ENCODE peak calls at places on chromosomes 6 and 20, in eight cellular contexts. A is neural progenitor cell, Q is foreskin fibroblast, I is right lobe of liver, L is A549, T is IMR-90, G is lung, C is cardiac fibroblast. U is an unnamed sample.
A peak's percentile ranks its signal among the peaks of the same experiment; 100 is the strongest.

GRCh38 chr20:17562804-17563305 is 7.0 kb upstream of the DSTN start:
- DNase-seq in A (no peak), I (no peak), L (peak; percentile 83), Q (peak; percentile 78), T (peak; percentile 62), G (peak; percentile 53), C (peak; percentile 81), U (no peak)

GRCh38 chr20:6566821-6567220 is 200.7 kb upstream of the BMP2 start:
- DNase-seq in Q (peak; percentile 91), A (no peak), L (no peak), C (peak; percentile 98), G (no peak), T (peak; percentile 96), I (no peak), U (no peak)

GRCh38 chr6:28295326-28295725 is 14.0 kb downstream of the PGBD1 start:
- DNase-seq in G (no peak), T (no peak), A (no peak), I (no peak), L (no peak), Q (no peak), C (no peak), U (no peak)

GRCh38 chr20:1535420-1536175 is 21.9 kb downstream of the SIRPD start:
- DNase-seq in A (no peak), L (no peak), I (no peak), T (no peak), G (no peak), Q (no peak), C (no peak), U (peak; percentile 99)

GRCh38 chr20:37687478-37687805 is 6.4 kb upstream of the CTNNBL1 start:
- DNase-seq in Q (no peak), I (no peak), G (no peak), C (no peak), A (no peak), T (no peak), L (no peak), U (no peak)

GRCh38 chr6:74166849-74167248 is 470.8 kb downstream of the CD109 start:
- DNase-seq in I (no peak), L (no peak), T (peak; percentile 73), G (no peak), Q (no peak), C (peak; percentile 9), A (no peak), U (no peak)

GRCh38 chr20:20837574-20838021 is 125.2 kb upstream of the RALGAPA2 start:
- DNase-seq in G (peak; percentile 49), I (peak; percentile 64), Q (peak; percentile 24), A (peak; percentile 77), C (peak; percentile 69), T (peak; percentile 35), L (peak; percentile 59), U (no peak)

GRCh38 chr20:760751-761417 is 7.4 kb downstream of the SLC52A3 start:
- DNase-seq in C (peak; percentile 24), Q (no peak), T (no peak), A (peak; percentile 80), L (peak; percentile 65), I (no peak), G (no peak), U (no peak)

GRCh38 chr20:10581823-10582222 is 92.0 kb downstream of the JAG1 start:
- DNase-seq in C (peak; percentile 71), L (no peak), Q (peak; percentile 76), T (peak; percentile 56), I (no peak), G (no peak), A (no peak), U (no peak)

GRCh38 chr20:16661738-16662137 is 68.1 kb upstream of the SNRPB2 start:
- DNase-seq in G (no peak), A (no peak), L (no peak), Q (no peak), I (no peak), T (no peak), C (no peak), U (no peak)

GRCh38 chr6:1910621-1911407 is 301.1 kb downstream of the FOXC1 start:
- DNase-seq in C (peak; percentile 40), T (peak; percentile 41), G (no peak), I (no peak), Q (no peak), L (no peak), A (no peak), U (no peak)

GRCh38 chr20:48180039-48180438 is 394.8 kb upstream of the SULF2 start:
- DNase-seq in I (no peak), Q (no peak), T (no peak), G (no peak), L (peak; percentile 64), C (peak; percentile 15), A (no peak), U (no peak)

DNA sequence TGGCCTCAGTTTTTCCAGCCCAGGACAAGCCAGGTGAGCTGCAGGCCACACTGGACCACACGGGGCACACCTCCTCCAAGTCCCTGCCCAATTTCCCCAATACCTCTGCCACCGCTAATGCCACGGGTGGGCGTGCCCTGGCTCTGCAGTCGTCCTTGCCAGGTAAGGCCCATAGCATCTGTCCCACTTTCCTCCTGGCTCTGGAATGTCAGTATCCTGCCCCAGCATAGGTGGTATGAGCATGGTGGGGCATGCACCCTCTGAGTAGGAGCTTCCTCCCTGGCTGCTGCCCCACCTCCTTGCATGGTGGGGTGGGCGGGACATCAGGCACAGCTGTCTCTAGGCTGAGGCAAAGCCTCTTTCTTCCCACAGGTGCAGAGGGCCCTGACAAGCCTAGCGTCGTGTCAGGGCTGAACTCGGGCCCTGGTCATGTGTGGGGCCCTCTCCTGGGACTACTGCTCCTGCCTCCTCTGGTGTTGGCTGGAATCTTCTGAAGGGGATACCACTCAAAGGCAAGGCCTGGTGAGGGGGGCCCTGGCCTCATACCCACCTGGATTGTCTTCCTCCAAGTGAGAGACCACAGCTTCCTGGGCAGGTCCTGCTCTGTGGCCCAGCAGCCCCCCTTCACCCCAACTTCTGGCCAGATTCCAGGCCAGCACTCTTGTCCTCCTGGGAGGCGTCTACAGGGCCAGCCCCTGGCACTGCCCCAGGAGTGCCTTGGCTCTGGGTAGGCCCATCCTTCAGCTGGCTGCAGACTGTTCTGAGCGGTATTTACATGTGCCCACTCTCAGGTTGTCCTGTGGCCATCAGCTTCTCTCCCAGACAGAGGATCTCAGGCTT is 9.1 kb downstream of the PI16 start:
- DNase-seq in G (peak; percentile 55), I (no peak), T (no peak), C (no peak), A (no peak), Q (no peak), L (no peak), U (no peak)
- H3K4me3 ChIP-seq in G (no peak overlapping the region), I (no peak overlapping the region), T (no peak overlapping the region), C (no peak overlapping the region), A (no peak overlapping the region), Q (no peak overlapping the region), L (no peak overlapping the region), U (no peak overlapping the region)

DNA sequence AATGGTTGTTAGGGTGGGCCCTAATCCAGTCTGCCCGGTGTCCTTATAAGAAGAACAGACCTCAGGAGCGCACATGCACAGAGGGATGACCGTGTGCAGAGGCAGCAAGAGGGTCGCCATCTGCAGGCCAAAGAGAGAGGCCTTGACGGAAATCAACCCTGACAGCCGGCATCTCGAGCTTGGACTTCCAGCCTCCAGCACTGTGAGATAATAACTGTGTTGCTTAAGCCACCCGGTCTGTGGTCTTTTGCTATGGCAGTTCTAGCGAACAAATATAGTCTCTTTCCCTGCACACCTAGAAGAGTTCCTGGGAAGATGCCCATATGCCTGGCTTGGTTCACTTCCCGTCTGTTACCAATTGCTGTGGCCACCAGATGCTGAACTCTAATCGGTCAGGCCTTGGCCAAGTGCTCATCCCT is 35.3 kb upstream of the PTGIS start:
- DNase-seq in L (peak; percentile 69), Q (peak; percentile 51), G (no peak), A (peak; percentile 59), I (no peak), C (peak; percentile 44), T (peak; percentile 45), U (no peak)
- TF ChIP-seq CTCF in L (peak; percentile 39), Q (peak; percentile 22), G (no peak), A (peak; percentile 53), I (peak; percentile 25), C (peak; percentile 47), T (peak; percentile 46), U (peak; percentile 21)

GRCh38 chr6:20810732-20811111 is 276.5 kb downstream of the CDKAL1 start:
- DNase-seq in A (no peak), I (no peak), T (no peak), G (no peak), C (no peak), L (peak; percentile 5), Q (no peak), U (no peak)
- H3K4me3 ChIP-seq in A (no peak overlapping the region), I (no peak overlapping the region), T (no peak overlapping the region), G (no peak overlapping the region), C (no peak overlapping the region), L (no peak overlapping the region), Q (no peak overlapping the region), U (no peak overlapping the region)

GRCh38 chr6:150639823-150640331 is 40.2 kb downstream of the PLEKHG1 start:
- DNase-seq in A (no peak), G (no peak), I (peak; percentile 66), Q (no peak), C (no peak), L (no peak), T (no peak), U (no peak)

GRCh38 chr6:150641398-150642139 is 41.9 kb downstream of the PLEKHG1 start:
- DNase-seq in G (no peak), Q (no peak), I (no peak), L (no peak), A (no peak), C (no peak), T (no peak), U (no peak)

GRCh38 chr6:150638286-150638685 is 38.6 kb downstream of the PLEKHG1 start:
- DNase-seq in C (no peak), G (no peak), A (no peak), I (no peak), L (no peak), Q (no peak), T (no peak), U (no peak)

GRCh38 chr6:150638765-150639164 is 39.1 kb downstream of the PLEKHG1 start:
- DNase-seq in A (no peak), L (no peak), T (no peak), Q (no peak), C (no peak), G (no peak), I (no peak), U (no peak)

DNA sequence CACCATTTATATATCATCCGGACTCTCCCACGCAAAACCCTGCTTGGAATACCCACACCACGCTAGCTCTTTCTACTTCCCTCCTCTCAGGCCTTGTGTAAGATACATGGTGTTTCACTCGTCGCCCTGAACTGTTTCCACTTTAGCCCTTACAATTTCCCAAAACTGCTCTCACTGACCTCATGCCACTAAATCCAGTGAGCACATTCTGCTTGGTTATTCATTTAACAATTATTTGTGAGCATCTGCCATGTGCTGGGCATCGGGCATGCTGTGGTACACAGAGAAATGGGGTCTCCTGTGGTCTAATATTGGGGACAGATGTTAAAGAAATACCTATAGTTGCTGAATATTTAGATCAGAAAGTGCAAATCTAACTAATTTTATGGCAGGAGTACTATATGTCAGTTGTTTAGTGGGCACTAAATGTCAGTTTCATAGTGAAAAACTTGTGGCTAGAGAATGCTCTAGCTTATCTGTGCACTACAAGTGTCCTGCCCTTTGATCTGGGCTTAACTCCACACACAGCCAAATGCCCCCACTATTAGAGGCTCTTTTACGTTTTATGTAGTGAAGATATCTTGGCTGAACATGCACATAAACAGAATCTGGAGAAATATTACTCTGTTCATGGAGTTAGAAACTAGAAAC is 41.0 kb downstream of the PLEKHG1 start:
- DNase-seq in T (no peak), L (no peak), I (no peak), G (no peak), Q (no peak), A (no peak), C (no peak), U (no peak)
- TF ChIP-seq CTCF in T (no peak), L (no peak), I (no peak), G (no peak), Q (no peak), A (no peak), C (no peak), U (no peak)